ENCODE peak calls at places on chromosomes 16 and 17, in ten cellular contexts. One of them, this sample, is unnamed. For H3K36me3, the result is how much of the 10 kb centered on the place peaks cover.

GRCh38 chr17:17913695-17914332 is 58.4 kb downstream of the TOM1L2 start:
- DNase-seq in heart left ventricle: peak
- DNase-seq in tibial artery: peak
- DNase-seq in endodermal cell: peak
- DNase-seq in OCI-LY7: peak
- DNase-seq in Panc1: no peak
- DNase-seq in PC-3: peak
- DNase-seq in lung: peak
- DNase-seq in cardiac muscle cell: no peak
- DNase-seq in CD8-positive, alpha-beta T cell: no peak
- DNase-seq in this sample: peak

GRCh38 chr17:37710344-37710886 is 34.4 kb downstream of the HNF1B start:
- DNase-seq in heart left ventricle: peak
- DNase-seq in tibial artery: peak
- DNase-seq in endodermal cell: peak
- DNase-seq in OCI-LY7: peak
- DNase-seq in Panc1: no peak
- DNase-seq in PC-3: peak
- DNase-seq in lung: peak
- DNase-seq in cardiac muscle cell: no peak
- DNase-seq in CD8-positive, alpha-beta T cell: no peak
- DNase-seq in this sample: no peak

GRCh38 chr17:21016826-21017225 is 26.0 kb downstream of the USP22 start:
- DNase-seq in heart left ventricle: no peak
- DNase-seq in tibial artery: no peak
- DNase-seq in endodermal cell: no peak
- DNase-seq in OCI-LY7: no peak
- DNase-seq in Panc1: no peak
- DNase-seq in PC-3: no peak
- DNase-seq in lung: no peak
- DNase-seq in cardiac muscle cell: no peak
- DNase-seq in CD8-positive, alpha-beta T cell: no peak
- DNase-seq in this sample: no peak

GRCh38 chr17:83005639-83006038 is 73.8 kb upstream of the METRNL start:
- DNase-seq in heart left ventricle: no peak
- DNase-seq in tibial artery: no peak
- DNase-seq in endodermal cell: peak
- DNase-seq in OCI-LY7: no peak
- DNase-seq in Panc1: no peak
- DNase-seq in PC-3: no peak
- DNase-seq in lung: no peak
- DNase-seq in cardiac muscle cell: no peak
- DNase-seq in CD8-positive, alpha-beta T cell: no peak
- DNase-seq in this sample: no peak

GRCh38 chr17:65035704-65036103 is 20.8 kb downstream of the GNA13 start:
- DNase-seq in heart left ventricle: no peak
- DNase-seq in tibial artery: no peak
- DNase-seq in endodermal cell: no peak
- DNase-seq in OCI-LY7: no peak
- DNase-seq in Panc1: no peak
- DNase-seq in PC-3: no peak
- DNase-seq in lung: no peak
- DNase-seq in cardiac muscle cell: no peak
- DNase-seq in CD8-positive, alpha-beta T cell: no peak
- DNase-seq in this sample: no peak

GRCh38 chr16:14489460-14489859 is 140.6 kb downstream of the PARN start:
- DNase-seq in heart left ventricle: no peak
- DNase-seq in tibial artery: no peak
- DNase-seq in endodermal cell: peak
- DNase-seq in OCI-LY7: peak
- DNase-seq in Panc1: no peak
- DNase-seq in PC-3: peak
- DNase-seq in lung: no peak
- DNase-seq in cardiac muscle cell: peak
- DNase-seq in CD8-positive, alpha-beta T cell: no peak
- DNase-seq in this sample: no peak

GRCh38 chr16:86631441-86631840 is 53.1 kb downstream of the FOXL1 start:
- DNase-seq in heart left ventricle: no peak
- DNase-seq in tibial artery: no peak
- DNase-seq in endodermal cell: no peak
- DNase-seq in OCI-LY7: no peak
- DNase-seq in Panc1: no peak
- DNase-seq in PC-3: peak
- DNase-seq in lung: no peak
- DNase-seq in cardiac muscle cell: no peak
- DNase-seq in CD8-positive, alpha-beta T cell: no peak
- DNase-seq in this sample: no peak

GRCh38 chr17:76872221-76872873 is 4.1 kb downstream of the MGAT5B start:
- DNase-seq in heart left ventricle: no peak
- DNase-seq in tibial artery: no peak
- DNase-seq in endodermal cell: no peak
- DNase-seq in OCI-LY7: no peak
- DNase-seq in Panc1: peak
- DNase-seq in PC-3: peak
- DNase-seq in lung: no peak
- DNase-seq in cardiac muscle cell: no peak
- DNase-seq in CD8-positive, alpha-beta T cell: peak
- DNase-seq in this sample: no peak

GRCh38 chr16:10957771-10958486 is 13.6 kb downstream of the CLEC16A start:
- DNase-seq in heart left ventricle: no peak
- DNase-seq in tibial artery: no peak
- DNase-seq in endodermal cell: no peak
- DNase-seq in OCI-LY7: no peak
- DNase-seq in Panc1: no peak
- DNase-seq in PC-3: peak
- DNase-seq in lung: no peak
- DNase-seq in cardiac muscle cell: no peak
- DNase-seq in CD8-positive, alpha-beta T cell: no peak
- DNase-seq in this sample: no peak
- TF ChIP-seq CTCF in heart left ventricle: no peak
- TF ChIP-seq CTCF in tibial artery: no peak
- TF ChIP-seq CTCF in endodermal cell: no peak
- TF ChIP-seq CTCF in OCI-LY7: no peak
- TF ChIP-seq CTCF in Panc1: no peak
- TF ChIP-seq CTCF in PC-3: no peak
- TF ChIP-seq CTCF in lung: no peak
- TF ChIP-seq CTCF in cardiac muscle cell: no peak
- TF ChIP-seq CTCF in CD8-positive, alpha-beta T cell: no peak
- TF ChIP-seq CTCF in this sample: no peak

GRCh38 chr17:9765302-9765701 is 26.1 kb downstream of the DHRS7C start:
- DNase-seq in heart left ventricle: no peak
- DNase-seq in tibial artery: no peak
- DNase-seq in endodermal cell: no peak
- DNase-seq in OCI-LY7: no peak
- DNase-seq in Panc1: no peak
- DNase-seq in PC-3: no peak
- DNase-seq in lung: no peak
- DNase-seq in cardiac muscle cell: no peak
- DNase-seq in CD8-positive, alpha-beta T cell: no peak
- DNase-seq in this sample: no peak

GRCh38 chr17:9767432-9767991 is 23.9 kb downstream of the DHRS7C start:
- DNase-seq in heart left ventricle: no peak
- DNase-seq in tibial artery: no peak
- DNase-seq in endodermal cell: peak
- DNase-seq in OCI-LY7: no peak
- DNase-seq in Panc1: no peak
- DNase-seq in PC-3: no peak
- DNase-seq in lung: no peak
- DNase-seq in cardiac muscle cell: no peak
- DNase-seq in CD8-positive, alpha-beta T cell: no peak
- DNase-seq in this sample: no peak

GRCh38 chr17:9769036-9769695 is 22.2 kb downstream of the DHRS7C start:
- DNase-seq in heart left ventricle: no peak
- DNase-seq in tibial artery: no peak
- DNase-seq in endodermal cell: peak
- DNase-seq in OCI-LY7: no peak
- DNase-seq in Panc1: no peak
- DNase-seq in PC-3: no peak
- DNase-seq in lung: no peak
- DNase-seq in cardiac muscle cell: no peak
- DNase-seq in CD8-positive, alpha-beta T cell: no peak
- DNase-seq in this sample: no peak

GRCh38 chr17:9768381-9768934 is 22.9 kb downstream of the DHRS7C start:
- DNase-seq in heart left ventricle: no peak
- DNase-seq in tibial artery: no peak
- DNase-seq in endodermal cell: peak
- DNase-seq in OCI-LY7: peak
- DNase-seq in Panc1: peak
- DNase-seq in PC-3: peak
- DNase-seq in lung: no peak
- DNase-seq in cardiac muscle cell: peak
- DNase-seq in CD8-positive, alpha-beta T cell: no peak
- DNase-seq in this sample: no peak

DNA sequence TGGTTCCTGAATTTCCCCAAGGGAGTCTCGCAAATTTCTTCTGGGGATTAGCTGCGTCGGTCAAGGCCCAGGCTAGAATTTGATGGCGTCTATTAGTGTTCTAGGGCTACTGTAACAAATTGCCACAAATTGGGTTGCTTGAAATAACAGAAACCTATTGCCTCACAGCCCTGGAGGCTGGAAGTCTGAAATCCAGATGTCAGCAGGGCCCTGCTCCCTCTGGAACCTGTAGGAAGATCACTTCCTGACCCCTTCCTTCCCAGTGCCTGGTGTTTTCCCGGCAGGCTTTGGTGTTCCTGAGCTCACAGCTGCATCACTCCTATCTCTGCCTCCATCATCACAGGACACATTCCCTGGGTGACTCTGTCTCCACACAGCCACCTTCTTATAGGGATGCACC is 24.4 kb downstream of the DHRS7C start:
- DNase-seq in heart left ventricle: peak
- DNase-seq in tibial artery: no peak
- DNase-seq in endodermal cell: no peak
- DNase-seq in OCI-LY7: no peak
- DNase-seq in Panc1: no peak
- DNase-seq in PC-3: no peak
- DNase-seq in lung: no peak
- DNase-seq in cardiac muscle cell: no peak
- DNase-seq in CD8-positive, alpha-beta T cell: no peak
- DNase-seq in this sample: no peak
- H3K36me3 ChIP-seq in heart left ventricle: under half
- H3K36me3 ChIP-seq in tibial artery: under half
- H3K36me3 ChIP-seq in endodermal cell: under half
- H3K36me3 ChIP-seq in OCI-LY7: under half
- H3K36me3 ChIP-seq in Panc1: under half
- H3K36me3 ChIP-seq in PC-3: under half
- H3K36me3 ChIP-seq in lung: under half
- H3K36me3 ChIP-seq in cardiac muscle cell: under half
- H3K36me3 ChIP-seq in CD8-positive, alpha-beta T cell: under half
- H3K36me3 ChIP-seq in this sample: under half

GRCh38 chr16:22188595-22189442 is 17.3 kb upstream of the EEF2K start:
- DNase-seq in heart left ventricle: peak
- DNase-seq in tibial artery: peak
- DNase-seq in endodermal cell: peak
- DNase-seq in OCI-LY7: peak
- DNase-seq in Panc1: no peak
- DNase-seq in PC-3: peak
- DNase-seq in lung: peak
- DNase-seq in cardiac muscle cell: peak
- DNase-seq in CD8-positive, alpha-beta T cell: peak
- DNase-seq in this sample: peak

GRCh38 chr16:22191089-22191965 is 14.8 kb upstream of the EEF2K start:
- DNase-seq in heart left ventricle: peak
- DNase-seq in tibial artery: peak
- DNase-seq in endodermal cell: peak
- DNase-seq in OCI-LY7: peak
- DNase-seq in Panc1: peak
- DNase-seq in PC-3: peak
- DNase-seq in lung: peak
- DNase-seq in cardiac muscle cell: peak
- DNase-seq in CD8-positive, alpha-beta T cell: peak
- DNase-seq in this sample: peak

GRCh38 chr16:22191966-22192260 is 14.2 kb upstream of the EEF2K start:
- DNase-seq in heart left ventricle: no peak
- DNase-seq in tibial artery: no peak
- DNase-seq in endodermal cell: no peak
- DNase-seq in OCI-LY7: peak
- DNase-seq in Panc1: no peak
- DNase-seq in PC-3: no peak
- DNase-seq in lung: no peak
- DNase-seq in cardiac muscle cell: peak
- DNase-seq in CD8-positive, alpha-beta T cell: peak
- DNase-seq in this sample: no peak

GRCh38 chr16:22189473-22190168 is 16.5 kb upstream of the EEF2K start:
- DNase-seq in heart left ventricle: peak
- DNase-seq in tibial artery: peak
- DNase-seq in endodermal cell: peak
- DNase-seq in OCI-LY7: peak
- DNase-seq in Panc1: no peak
- DNase-seq in PC-3: peak
- DNase-seq in lung: no peak
- DNase-seq in cardiac muscle cell: peak
- DNase-seq in CD8-positive, alpha-beta T cell: peak
- DNase-seq in this sample: peak

DNA sequence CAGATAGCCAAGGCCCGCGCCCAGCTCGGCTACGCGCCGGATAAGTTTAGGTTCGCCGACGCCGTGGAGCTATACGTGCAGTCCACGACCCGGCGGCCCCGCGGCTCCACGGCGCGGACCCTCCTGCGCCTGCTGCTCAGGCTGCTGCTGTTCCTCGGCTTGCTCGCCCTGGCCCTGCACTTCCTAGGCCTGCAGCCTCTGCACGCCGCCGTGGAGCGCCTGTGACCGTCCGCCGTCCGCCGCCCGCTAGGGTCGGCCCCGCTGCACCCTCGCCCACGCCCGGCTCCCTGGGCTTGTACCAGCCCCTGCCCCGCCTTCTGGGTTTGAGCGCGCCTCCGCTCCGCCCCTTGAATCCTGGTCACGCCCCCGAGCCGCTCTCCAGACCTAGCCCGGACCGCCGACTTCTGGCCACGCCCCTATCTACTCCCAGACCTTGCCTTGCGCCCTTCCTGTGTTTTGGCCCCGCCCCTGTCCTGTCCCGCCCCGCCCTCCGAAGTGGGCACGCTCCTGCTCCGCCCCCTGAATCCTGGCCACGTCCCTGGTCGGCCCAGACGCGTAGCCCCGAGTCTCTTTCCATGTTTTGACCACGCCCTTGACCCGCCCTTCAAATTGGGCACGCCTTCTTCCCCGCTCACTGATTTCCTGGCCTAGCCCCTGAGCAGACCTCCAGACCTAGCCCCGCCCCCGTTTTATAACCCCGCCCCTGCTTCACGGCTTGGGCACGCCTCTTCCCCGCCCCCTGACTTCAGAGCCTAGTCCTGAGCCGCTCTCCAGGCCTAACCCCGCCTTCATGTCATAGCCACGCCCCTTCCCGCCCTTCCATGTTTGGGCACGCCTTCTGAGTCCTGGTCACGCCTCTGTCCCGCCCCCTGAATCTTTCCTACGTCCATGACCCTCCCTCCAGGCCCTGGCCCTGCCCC is 15.6 kb upstream of the EEF2K start:
- DNase-seq in heart left ventricle: peak
- DNase-seq in tibial artery: peak
- DNase-seq in endodermal cell: peak
- DNase-seq in OCI-LY7: peak
- DNase-seq in Panc1: peak
- DNase-seq in PC-3: peak
- DNase-seq in lung: peak
- DNase-seq in cardiac muscle cell: peak
- DNase-seq in CD8-positive, alpha-beta T cell: peak
- DNase-seq in this sample: peak
- TF ChIP-seq CTCF in heart left ventricle: no peak
- TF ChIP-seq CTCF in tibial artery: no peak
- TF ChIP-seq CTCF in endodermal cell: no peak
- TF ChIP-seq CTCF in OCI-LY7: no peak
- TF ChIP-seq CTCF in Panc1: no peak
- TF ChIP-seq CTCF in PC-3: no peak
- TF ChIP-seq CTCF in lung: no peak
- TF ChIP-seq CTCF in cardiac muscle cell: no peak
- TF ChIP-seq CTCF in CD8-positive, alpha-beta T cell: no peak
- TF ChIP-seq CTCF in this sample: no peak

GRCh38 chr17:57486416-57486815 is 230.1 kb downstream of the MSI2 start:
- DNase-seq in heart left ventricle: no peak
- DNase-seq in tibial artery: no peak
- DNase-seq in endodermal cell: no peak
- DNase-seq in OCI-LY7: no peak
- DNase-seq in Panc1: no peak
- DNase-seq in PC-3: no peak
- DNase-seq in lung: no peak
- DNase-seq in cardiac muscle cell: no peak
- DNase-seq in CD8-positive, alpha-beta T cell: no peak
- DNase-seq in this sample: no peak

GRCh38 chr17:57484081-57484666 is 227.9 kb downstream of the MSI2 start:
- DNase-seq in heart left ventricle: no peak
- DNase-seq in tibial artery: no peak
- DNase-seq in endodermal cell: no peak
- DNase-seq in OCI-LY7: no peak
- DNase-seq in Panc1: no peak
- DNase-seq in PC-3: no peak
- DNase-seq in lung: no peak
- DNase-seq in cardiac muscle cell: no peak
- DNase-seq in CD8-positive, alpha-beta T cell: no peak
- DNase-seq in this sample: no peak

GRCh38 chr17:57485916-57486315 is 229.6 kb downstream of the MSI2 start:
- DNase-seq in heart left ventricle: no peak
- DNase-seq in tibial artery: no peak
- DNase-seq in endodermal cell: no peak
- DNase-seq in OCI-LY7: no peak
- DNase-seq in Panc1: no peak
- DNase-seq in PC-3: no peak
- DNase-seq in lung: no peak
- DNase-seq in cardiac muscle cell: no peak
- DNase-seq in CD8-positive, alpha-beta T cell: no peak
- DNase-seq in this sample: no peak

GRCh38 chr17:57485566-57485865 is 229.2 kb downstream of the MSI2 start:
- DNase-seq in heart left ventricle: no peak
- DNase-seq in tibial artery: no peak
- DNase-seq in endodermal cell: no peak
- DNase-seq in OCI-LY7: no peak
- DNase-seq in Panc1: no peak
- DNase-seq in PC-3: no peak
- DNase-seq in lung: no peak
- DNase-seq in cardiac muscle cell: no peak
- DNase-seq in CD8-positive, alpha-beta T cell: no peak
- DNase-seq in this sample: no peak

GRCh38 chr17:57484826-57485565 is 228.7 kb downstream of the MSI2 start:
- DNase-seq in heart left ventricle: no peak
- DNase-seq in tibial artery: no peak
- DNase-seq in endodermal cell: no peak
- DNase-seq in OCI-LY7: no peak
- DNase-seq in Panc1: no peak
- DNase-seq in PC-3: no peak
- DNase-seq in lung: no peak
- DNase-seq in cardiac muscle cell: no peak
- DNase-seq in CD8-positive, alpha-beta T cell: no peak
- DNase-seq in this sample: no peak
- H3K36me3 ChIP-seq in heart left ventricle: under half
- H3K36me3 ChIP-seq in tibial artery: under half
- H3K36me3 ChIP-seq in endodermal cell: under half
- H3K36me3 ChIP-seq in OCI-LY7: under half
- H3K36me3 ChIP-seq in Panc1: under half
- H3K36me3 ChIP-seq in PC-3: under half
- H3K36me3 ChIP-seq in lung: under half
- H3K36me3 ChIP-seq in cardiac muscle cell: under half
- H3K36me3 ChIP-seq in CD8-positive, alpha-beta T cell: under half
- H3K36me3 ChIP-seq in this sample: under half

This sample was measured in uterus.